ENCODE peak calls at places on chromosomes 3 and 15, in ten cellular contexts. One of them, this sample, is unnamed.

GRCh38 chr15:100039994-100040393 is 301.8 kb downstream of the ADAMTS17 start:
- DNase-seq in posterior cingulate gyrus: no peak
- DNase-seq in cerebellar cortex: no peak
- DNase-seq in CD8-positive, alpha-beta T cell: no peak
- DNase-seq in NCI-H146: no peak
- DNase-seq in activated T-cell treated with anti-CD3 and anti-CD28 coated beads for 24 hours: no peak
- DNase-seq in dermis blood vessel endothelial cell: no peak
- DNase-seq in mucosa of gallbladder: no peak
- DNase-seq in Calu3: no peak
- DNase-seq in neuronal stem cell: no peak
- DNase-seq in this sample: no peak

GRCh38 chr3:69288161-69288895 is 97.6 kb downstream of the FRMD4B start:
- DNase-seq in posterior cingulate gyrus: no peak
- DNase-seq in cerebellar cortex: no peak
- DNase-seq in CD8-positive, alpha-beta T cell: no peak
- DNase-seq in NCI-H146: peak; percentile 59
- DNase-seq in activated T-cell treated with anti-CD3 and anti-CD28 coated beads for 24 hours: peak; percentile 42
- DNase-seq in dermis blood vessel endothelial cell: peak; percentile 19
- DNase-seq in mucosa of gallbladder: no peak
- DNase-seq in Calu3: peak; percentile 20
- DNase-seq in neuronal stem cell: peak; percentile 78
- DNase-seq in this sample: no peak

GRCh38 chr3:41836360-41837134 is 125.4 kb downstream of the ULK4 start:
- DNase-seq in posterior cingulate gyrus: no peak
- DNase-seq in cerebellar cortex: no peak
- DNase-seq in CD8-positive, alpha-beta T cell: no peak
- DNase-seq in NCI-H146: no peak
- DNase-seq in activated T-cell treated with anti-CD3 and anti-CD28 coated beads for 24 hours: no peak
- DNase-seq in dermis blood vessel endothelial cell: no peak
- DNase-seq in mucosa of gallbladder: no peak
- DNase-seq in Calu3: no peak
- DNase-seq in neuronal stem cell: no peak
- DNase-seq in this sample: no peak

GRCh38 chr3:127964816-127965215 is 49.8 kb downstream of the KBTBD12 start:
- DNase-seq in posterior cingulate gyrus: no peak
- DNase-seq in cerebellar cortex: no peak
- DNase-seq in CD8-positive, alpha-beta T cell: no peak
- DNase-seq in NCI-H146: no peak
- DNase-seq in activated T-cell treated with anti-CD3 and anti-CD28 coated beads for 24 hours: no peak
- DNase-seq in dermis blood vessel endothelial cell: no peak
- DNase-seq in mucosa of gallbladder: no peak
- DNase-seq in Calu3: no peak
- DNase-seq in neuronal stem cell: no peak
- DNase-seq in this sample: no peak

GRCh38 chr3:186663351-186664118 is 2.3 kb upstream of the HRG start:
- DNase-seq in posterior cingulate gyrus: no peak
- DNase-seq in cerebellar cortex: no peak
- DNase-seq in CD8-positive, alpha-beta T cell: no peak
- DNase-seq in NCI-H146: no peak
- DNase-seq in activated T-cell treated with anti-CD3 and anti-CD28 coated beads for 24 hours: no peak
- DNase-seq in dermis blood vessel endothelial cell: no peak
- DNase-seq in mucosa of gallbladder: no peak
- DNase-seq in Calu3: no peak
- DNase-seq in neuronal stem cell: no peak
- DNase-seq in this sample: no peak

GRCh38 chr3:63349583-63350177 is 71.6 kb downstream of the SYNPR start:
- DNase-seq in posterior cingulate gyrus: no peak
- DNase-seq in cerebellar cortex: peak; percentile 79
- DNase-seq in CD8-positive, alpha-beta T cell: no peak
- DNase-seq in NCI-H146: peak; percentile 65
- DNase-seq in activated T-cell treated with anti-CD3 and anti-CD28 coated beads for 24 hours: peak; percentile 5
- DNase-seq in dermis blood vessel endothelial cell: peak; percentile 76
- DNase-seq in mucosa of gallbladder: peak; percentile 31
- DNase-seq in Calu3: peak; percentile 59
- DNase-seq in neuronal stem cell: peak; percentile 43
- DNase-seq in this sample: peak; percentile 70

GRCh38 chr15:92591275-92591674 is 64.3 kb downstream of the FAM174B start:
- DNase-seq in posterior cingulate gyrus: no peak
- DNase-seq in cerebellar cortex: no peak
- DNase-seq in CD8-positive, alpha-beta T cell: no peak
- DNase-seq in NCI-H146: no peak
- DNase-seq in activated T-cell treated with anti-CD3 and anti-CD28 coated beads for 24 hours: no peak
- DNase-seq in dermis blood vessel endothelial cell: no peak
- DNase-seq in mucosa of gallbladder: no peak
- DNase-seq in Calu3: no peak
- DNase-seq in neuronal stem cell: no peak
- DNase-seq in this sample: no peak

GRCh38 chr15:22892333-22892732 is 53.9 kb downstream of the NIPA2 start:
- DNase-seq in posterior cingulate gyrus: no peak
- DNase-seq in cerebellar cortex: no peak
- DNase-seq in CD8-positive, alpha-beta T cell: no peak
- DNase-seq in NCI-H146: no peak
- DNase-seq in activated T-cell treated with anti-CD3 and anti-CD28 coated beads for 24 hours: no peak
- DNase-seq in dermis blood vessel endothelial cell: no peak
- DNase-seq in mucosa of gallbladder: no peak
- DNase-seq in Calu3: no peak
- DNase-seq in neuronal stem cell: no peak
- DNase-seq in this sample: no peak

GRCh38 chr3:182671942-182672341 is 121.4 kb upstream of the ATP11B start:
- DNase-seq in posterior cingulate gyrus: no peak
- DNase-seq in cerebellar cortex: no peak
- DNase-seq in CD8-positive, alpha-beta T cell: no peak
- DNase-seq in NCI-H146: no peak
- DNase-seq in activated T-cell treated with anti-CD3 and anti-CD28 coated beads for 24 hours: no peak
- DNase-seq in dermis blood vessel endothelial cell: no peak
- DNase-seq in mucosa of gallbladder: no peak
- DNase-seq in Calu3: no peak
- DNase-seq in neuronal stem cell: no peak
- DNase-seq in this sample: peak; percentile 48

GRCh38 chr3:102059145-102059943 is 210.0 kb downstream of the NFKBIZ start:
- DNase-seq in posterior cingulate gyrus: no peak
- DNase-seq in cerebellar cortex: no peak
- DNase-seq in CD8-positive, alpha-beta T cell: no peak
- DNase-seq in NCI-H146: no peak
- DNase-seq in activated T-cell treated with anti-CD3 and anti-CD28 coated beads for 24 hours: no peak
- DNase-seq in dermis blood vessel endothelial cell: no peak
- DNase-seq in mucosa of gallbladder: no peak
- DNase-seq in Calu3: no peak
- DNase-seq in neuronal stem cell: no peak
- DNase-seq in this sample: no peak

GRCh38 chr3:32856355-32856889 is 38.6 kb downstream of the TRIM71 start:
- DNase-seq in posterior cingulate gyrus: no peak
- DNase-seq in cerebellar cortex: no peak
- DNase-seq in CD8-positive, alpha-beta T cell: no peak
- DNase-seq in NCI-H146: no peak
- DNase-seq in activated T-cell treated with anti-CD3 and anti-CD28 coated beads for 24 hours: no peak
- DNase-seq in dermis blood vessel endothelial cell: no peak
- DNase-seq in mucosa of gallbladder: no peak
- DNase-seq in Calu3: no peak
- DNase-seq in neuronal stem cell: no peak
- DNase-seq in this sample: peak; percentile 18

GRCh38 chr3:87270908-87271727 is 5.3 kb downstream of the POU1F1 start:
- DNase-seq in posterior cingulate gyrus: no peak
- DNase-seq in cerebellar cortex: no peak
- DNase-seq in CD8-positive, alpha-beta T cell: no peak
- DNase-seq in NCI-H146: no peak
- DNase-seq in activated T-cell treated with anti-CD3 and anti-CD28 coated beads for 24 hours: no peak
- DNase-seq in dermis blood vessel endothelial cell: peak; percentile 76
- DNase-seq in mucosa of gallbladder: no peak
- DNase-seq in Calu3: no peak
- DNase-seq in neuronal stem cell: no peak
- DNase-seq in this sample: no peak

GRCh38 chr3:108283006-108283405 is 13.3 kb upstream of the HHLA2 start:
- DNase-seq in posterior cingulate gyrus: no peak
- DNase-seq in cerebellar cortex: no peak
- DNase-seq in CD8-positive, alpha-beta T cell: no peak
- DNase-seq in NCI-H146: no peak
- DNase-seq in activated T-cell treated with anti-CD3 and anti-CD28 coated beads for 24 hours: no peak
- DNase-seq in dermis blood vessel endothelial cell: no peak
- DNase-seq in mucosa of gallbladder: no peak
- DNase-seq in Calu3: no peak
- DNase-seq in neuronal stem cell: no peak
- DNase-seq in this sample: no peak

GRCh38 chr15:82810061-82810862 is 834 bp downstream of the WHAMM start:
- DNase-seq in posterior cingulate gyrus: no peak
- DNase-seq in cerebellar cortex: peak; percentile 24
- DNase-seq in CD8-positive, alpha-beta T cell: peak; percentile 34
- DNase-seq in NCI-H146: no peak
- DNase-seq in activated T-cell treated with anti-CD3 and anti-CD28 coated beads for 24 hours: no peak
- DNase-seq in dermis blood vessel endothelial cell: peak; percentile 57
- DNase-seq in mucosa of gallbladder: no peak
- DNase-seq in Calu3: peak; percentile 49
- DNase-seq in neuronal stem cell: peak; percentile 42
- DNase-seq in this sample: peak; percentile 55

GRCh38 chr3:127800508-127800907 is 21.8 kb downstream of the MGLL start:
- DNase-seq in posterior cingulate gyrus: no peak
- DNase-seq in cerebellar cortex: no peak
- DNase-seq in CD8-positive, alpha-beta T cell: no peak
- DNase-seq in NCI-H146: no peak
- DNase-seq in activated T-cell treated with anti-CD3 and anti-CD28 coated beads for 24 hours: no peak
- DNase-seq in dermis blood vessel endothelial cell: peak; percentile 91
- DNase-seq in mucosa of gallbladder: no peak
- DNase-seq in Calu3: no peak
- DNase-seq in neuronal stem cell: no peak
- DNase-seq in this sample: no peak

GRCh38 chr15:52790166-52790708 is at the start of gene ONECUT1:
- DNase-seq in posterior cingulate gyrus: no peak
- DNase-seq in cerebellar cortex: peak; percentile 23
- DNase-seq in CD8-positive, alpha-beta T cell: peak; percentile 53
- DNase-seq in NCI-H146: peak; percentile 83
- DNase-seq in activated T-cell treated with anti-CD3 and anti-CD28 coated beads for 24 hours: peak; percentile 41
- DNase-seq in dermis blood vessel endothelial cell: peak; percentile 60
- DNase-seq in mucosa of gallbladder: peak; percentile 80
- DNase-seq in Calu3: peak; percentile 73
- DNase-seq in neuronal stem cell: peak; percentile 79
- DNase-seq in this sample: peak; percentile 50

GRCh38 chr15:86634992-86635608 is 555.4 kb downstream of the AGBL1 start:
- DNase-seq in posterior cingulate gyrus: no peak
- DNase-seq in cerebellar cortex: no peak
- DNase-seq in CD8-positive, alpha-beta T cell: no peak
- DNase-seq in NCI-H146: no peak
- DNase-seq in activated T-cell treated with anti-CD3 and anti-CD28 coated beads for 24 hours: no peak
- DNase-seq in dermis blood vessel endothelial cell: no peak
- DNase-seq in mucosa of gallbladder: no peak
- DNase-seq in Calu3: no peak
- DNase-seq in neuronal stem cell: no peak
- DNase-seq in this sample: no peak

GRCh38 chr3:161556533-161556932 is 59.9 kb downstream of the OTOL1 start:
- DNase-seq in posterior cingulate gyrus: no peak
- DNase-seq in cerebellar cortex: no peak
- DNase-seq in CD8-positive, alpha-beta T cell: no peak
- DNase-seq in NCI-H146: no peak
- DNase-seq in activated T-cell treated with anti-CD3 and anti-CD28 coated beads for 24 hours: no peak
- DNase-seq in dermis blood vessel endothelial cell: no peak
- DNase-seq in mucosa of gallbladder: no peak
- DNase-seq in Calu3: no peak
- DNase-seq in neuronal stem cell: no peak
- DNase-seq in this sample: no peak

GRCh38 chr3:125003369-125003853 is 52.4 kb downstream of the HEG1 start:
- DNase-seq in posterior cingulate gyrus: no peak
- DNase-seq in cerebellar cortex: no peak
- DNase-seq in CD8-positive, alpha-beta T cell: no peak
- DNase-seq in NCI-H146: no peak
- DNase-seq in activated T-cell treated with anti-CD3 and anti-CD28 coated beads for 24 hours: no peak
- DNase-seq in dermis blood vessel endothelial cell: no peak
- DNase-seq in mucosa of gallbladder: peak; percentile 47
- DNase-seq in Calu3: no peak
- DNase-seq in neuronal stem cell: no peak
- DNase-seq in this sample: no peak

GRCh38 chr15:80106051-80106450 is 46.6 kb downstream of the ZFAND6 start:
- DNase-seq in posterior cingulate gyrus: no peak
- DNase-seq in cerebellar cortex: no peak
- DNase-seq in CD8-positive, alpha-beta T cell: no peak
- DNase-seq in NCI-H146: no peak
- DNase-seq in activated T-cell treated with anti-CD3 and anti-CD28 coated beads for 24 hours: no peak
- DNase-seq in dermis blood vessel endothelial cell: no peak
- DNase-seq in mucosa of gallbladder: no peak
- DNase-seq in Calu3: no peak
- DNase-seq in neuronal stem cell: no peak
- DNase-seq in this sample: peak; percentile 52

GRCh38 chr3:85508659-85509058 is 549.9 kb downstream of the CADM2 start:
- DNase-seq in posterior cingulate gyrus: no peak
- DNase-seq in cerebellar cortex: no peak
- DNase-seq in CD8-positive, alpha-beta T cell: no peak
- DNase-seq in NCI-H146: no peak
- DNase-seq in activated T-cell treated with anti-CD3 and anti-CD28 coated beads for 24 hours: no peak
- DNase-seq in dermis blood vessel endothelial cell: no peak
- DNase-seq in mucosa of gallbladder: no peak
- DNase-seq in Calu3: no peak
- DNase-seq in neuronal stem cell: no peak
- DNase-seq in this sample: no peak

GRCh38 chr3:121545049-121545563 is 682 bp downstream of the POLQ start:
- DNase-seq in posterior cingulate gyrus: no peak
- DNase-seq in cerebellar cortex: peak; percentile 12
- DNase-seq in CD8-positive, alpha-beta T cell: no peak
- DNase-seq in NCI-H146: peak; percentile 48
- DNase-seq in activated T-cell treated with anti-CD3 and anti-CD28 coated beads for 24 hours: no peak
- DNase-seq in dermis blood vessel endothelial cell: peak; percentile 30
- DNase-seq in mucosa of gallbladder: no peak
- DNase-seq in Calu3: no peak
- DNase-seq in neuronal stem cell: no peak
- DNase-seq in this sample: no peak

GRCh38 chr3:131597816-131598215 is 95.0 kb upstream of the MRPL3 start:
- DNase-seq in posterior cingulate gyrus: no peak
- DNase-seq in cerebellar cortex: no peak
- DNase-seq in CD8-positive, alpha-beta T cell: no peak
- DNase-seq in NCI-H146: no peak
- DNase-seq in activated T-cell treated with anti-CD3 and anti-CD28 coated beads for 24 hours: no peak
- DNase-seq in dermis blood vessel endothelial cell: no peak
- DNase-seq in mucosa of gallbladder: no peak
- DNase-seq in Calu3: peak; percentile 23
- DNase-seq in neuronal stem cell: no peak
- DNase-seq in this sample: no peak

GRCh38 chr3:135809038-135809437 is 156.5 kb upstream of the PPP2R3A start:
- DNase-seq in posterior cingulate gyrus: no peak
- DNase-seq in cerebellar cortex: peak; percentile 3
- DNase-seq in CD8-positive, alpha-beta T cell: no peak
- DNase-seq in NCI-H146: no peak
- DNase-seq in activated T-cell treated with anti-CD3 and anti-CD28 coated beads for 24 hours: no peak
- DNase-seq in dermis blood vessel endothelial cell: no peak
- DNase-seq in mucosa of gallbladder: no peak
- DNase-seq in Calu3: no peak
- DNase-seq in neuronal stem cell: no peak
- DNase-seq in this sample: no peak

GRCh38 chr15:38603271-38603670 is 38.7 kb upstream of the RASGRP1 start:
- DNase-seq in posterior cingulate gyrus: no peak
- DNase-seq in cerebellar cortex: no peak
- DNase-seq in CD8-positive, alpha-beta T cell: no peak
- DNase-seq in NCI-H146: no peak
- DNase-seq in activated T-cell treated with anti-CD3 and anti-CD28 coated beads for 24 hours: no peak
- DNase-seq in dermis blood vessel endothelial cell: no peak
- DNase-seq in mucosa of gallbladder: no peak
- DNase-seq in Calu3: no peak
- DNase-seq in neuronal stem cell: no peak
- DNase-seq in this sample: no peak

GRCh38 chr3:30607032-30607833 is 832 bp downstream of the TGFBR2 start:
- DNase-seq in posterior cingulate gyrus: peak; percentile 77
- DNase-seq in cerebellar cortex: no peak
- DNase-seq in CD8-positive, alpha-beta T cell: peak; percentile 68
- DNase-seq in NCI-H146: peak; percentile 30
- DNase-seq in activated T-cell treated with anti-CD3 and anti-CD28 coated beads for 24 hours: no peak
- DNase-seq in dermis blood vessel endothelial cell: peak; percentile 82
- DNase-seq in mucosa of gallbladder: peak; percentile 76
- DNase-seq in Calu3: peak; percentile 60
- DNase-seq in neuronal stem cell: peak; percentile 11
- DNase-seq in this sample: peak; percentile 60

GRCh38 chr3:133799794-133800585 is 5.6 kb upstream of the SRPRB start:
- DNase-seq in posterior cingulate gyrus: no peak
- DNase-seq in cerebellar cortex: no peak
- DNase-seq in CD8-positive, alpha-beta T cell: no peak
- DNase-seq in NCI-H146: peak; percentile 8
- DNase-seq in activated T-cell treated with anti-CD3 and anti-CD28 coated beads for 24 hours: no peak
- DNase-seq in dermis blood vessel endothelial cell: no peak
- DNase-seq in mucosa of gallbladder: no peak
- DNase-seq in Calu3: peak; percentile 44
- DNase-seq in neuronal stem cell: no peak
- DNase-seq in this sample: peak; percentile 82

GRCh38 chr3:18712713-18713575 is 287.8 kb upstream of the SATB1 start:
- DNase-seq in posterior cingulate gyrus: no peak
- DNase-seq in cerebellar cortex: no peak
- DNase-seq in CD8-positive, alpha-beta T cell: no peak
- DNase-seq in NCI-H146: no peak
- DNase-seq in activated T-cell treated with anti-CD3 and anti-CD28 coated beads for 24 hours: peak; percentile 18
- DNase-seq in dermis blood vessel endothelial cell: no peak
- DNase-seq in mucosa of gallbladder: no peak
- DNase-seq in Calu3: no peak
- DNase-seq in neuronal stem cell: no peak
- DNase-seq in this sample: no peak

This sample was measured in MCF 10A.